ENCODE peak calls at places on chromosomes 16 and 17, in ten cellular contexts. G is activated CD4-positive, alpha-beta T cell treated with anti-CD3 and anti-CD28 coated beads for 24 hours; E is CD4-positive, alpha-beta memory T cell; S is ELF-1; K is caudate nucleus; P is stimulated activated CD8-positive, alpha-beta memory T cell treated with anti-CD3 and anti-CD28 coated beads, Interleukin-15, amount 100 ng/mL, for 1 hour; X is EL; U is ACHN; N is amygdala; F is heart right ventricle. C is an unnamed sample.

GRCh38 chr16:78523212-78523995 is 423.9 kb downstream of the WWOX start:
- DNase-seq in E (no peak), G (no peak), S (no peak), X (no peak), U (no peak), N (no peak), F (no peak), K (no peak), P (no peak), C (no peak)

GRCh38 chr17:82868715-82869131 is 28.9 kb upstream of the ZNF750 start:
- DNase-seq in G (no peak), E (no peak), N (no peak), U (no peak), K (no peak), P (no peak), X (no peak), S (no peak), F (no peak), C (no peak)

GRCh38 chr17:70172921-70173320 is 3.6 kb downstream of the KCNJ2 start:
- DNase-seq in G (no peak), E (no peak), X (peak; percentile 16), F (no peak), S (no peak), N (no peak), P (no peak), U (peak; percentile 41), K (no peak), C (no peak)

GRCh38 chr17:28738680-28739384 is 5.0 kb upstream of the TRAF4 start:
- DNase-seq in X (no peak), S (no peak), U (no peak), N (no peak), G (no peak), K (no peak), P (no peak), F (no peak), E (peak; percentile 37), C (no peak)

GRCh38 chr16:57571098-57571497 is 28.7 kb downstream of the ADGRG5 start:
- DNase-seq in P (no peak), U (no peak), K (no peak), N (no peak), F (no peak), S (no peak), G (no peak), E (no peak), X (no peak), C (no peak)

GRCh38 chr16:64864232-64864803 is 257.5 kb downstream of the CDH11 start:
- DNase-seq in E (no peak), N (no peak), X (peak; percentile 95), K (no peak), P (no peak), U (peak; percentile 44), S (peak; percentile 3), F (no peak), G (no peak), C (no peak)

GRCh38 chr17:73863761-73864535 is 219.7 kb upstream of the SDK2 start:
- DNase-seq in U (no peak), F (no peak), G (no peak), S (no peak), X (no peak), E (no peak), P (no peak), K (no peak), N (no peak), C (no peak)

GRCh38 chr16:81600275-81600674 is 155.7 kb downstream of the CMIP start:
- DNase-seq in X (peak; percentile 92), N (no peak), P (no peak), E (no peak), G (no peak), U (peak; percentile 90), S (peak; percentile 80), K (no peak), F (no peak), C (no peak)

GRCh38 chr16:57938936-57939871 is 31.7 kb downstream of the CNGB1 start:
- DNase-seq in X (peak; percentile 80), K (no peak), E (no peak), F (peak; percentile 78), P (no peak), U (peak; percentile 89), S (no peak), N (no peak), G (no peak), C (no peak)

GRCh38 chr16:64629622-64630021 is 492.2 kb downstream of the CDH11 start:
- DNase-seq in F (no peak), E (no peak), G (no peak), U (no peak), X (peak; percentile 45), N (no peak), S (no peak), P (no peak), K (no peak), C (no peak)

GRCh38 chr17:29562615-29563014 is 4.2 kb downstream of the ABHD15 start:
- DNase-seq in X (no peak), S (no peak), E (no peak), P (no peak), F (no peak), G (no peak), U (no peak), N (no peak), K (no peak), C (no peak)

GRCh38 chr16:23282508-23282907 is 19.6 kb upstream of the SCNN1B start:
- DNase-seq in F (no peak), P (no peak), S (no peak), E (no peak), U (no peak), X (no peak), G (no peak), K (no peak), N (no peak), C (no peak)

GRCh38 chr16:12426122-12426521 is 377.6 kb downstream of the CPPED1 start:
- DNase-seq in E (no peak), F (no peak), G (no peak), K (no peak), X (no peak), P (no peak), S (peak; percentile 32), U (no peak), N (no peak), C (no peak)

GRCh38 chr16:57762365-57763289 is 27.1 kb downstream of the KATNB1 start:
- DNase-seq in N (no peak), S (no peak), E (no peak), U (no peak), P (no peak), F (no peak), X (no peak), G (no peak), K (no peak), C (no peak)

GRCh38 chr17:35780876-35781409 is 14.5 kb downstream of the MMP28 start:
- DNase-seq in P (no peak), N (no peak), X (no peak), F (no peak), U (no peak), S (peak; percentile 50), E (no peak), K (no peak), G (no peak), C (no peak)